ENCODE peak calls at places on chromosomes 12 and 14, in five cellular contexts. R, K, T, N and O are unnamed samples.

GRCh38 chr14:63088865-63089264 is 43.6 kb upstream of the KCNH5 start:
- DNase-seq in K (no peak), R (no peak), T (no peak), N (peak), O (no peak)

GRCh38 chr14:70713096-70713875 is 71.6 kb downstream of the TTC9 start:
- DNase-seq in K (no peak), N (no peak), T (no peak), R (no peak), O (no peak)

GRCh38 chr12:93297032-93297431 is 80.7 kb upstream of the NUDT4 start:
- DNase-seq in K (no peak), T (no peak), N (no peak), R (no peak), O (no peak)

GRCh38 chr14:30138517-30138916 is 210.9 kb upstream of the PRKD1 start:
- DNase-seq in K (no peak), N (peak), R (no peak), T (no peak), O (no peak)

GRCh38 chr12:107317751-107318553 is 224.6 kb upstream of the CRY1 start:
- DNase-seq in T (peak), R (peak), K (peak), N (peak), O (peak)

GRCh38 chr12:67692966-67693365 is 44.4 kb downstream of the DYRK2 start:
- DNase-seq in N (no peak), T (no peak), K (no peak), R (no peak), O (no peak)

GRCh38 chr14:94679941-94680340 is 67.8 kb downstream of the SERPINA3 start:
- DNase-seq in T (no peak), K (no peak), N (no peak), R (no peak), O (no peak)

GRCh38 chr14:94974893-94975292 is 182.4 kb downstream of the DICER1 start:
- DNase-seq in N (no peak), R (no peak), T (no peak), K (no peak), O (no peak)

GRCh38 chr12:108757842-108758241 is 26.5 kb upstream of the CORO1C start:
- DNase-seq in T (no peak), K (no peak), N (peak), R (no peak), O (no peak)

GRCh38 chr14:26863736-26864135 is 265.9 kb upstream of the NOVA1 start:
- DNase-seq in N (no peak), T (peak), K (no peak), R (no peak), O (no peak)

GRCh38 chr12:93183940-93184663 is 193.6 kb upstream of the NUDT4 start:
- DNase-seq in N (no peak), T (peak), K (no peak), R (no peak), O (no peak)

GRCh38 chr14:75726326-75726725 is 65.3 kb downstream of the TTLL5 start:
- DNase-seq in N (no peak), K (no peak), T (no peak), R (no peak), O (no peak)

GRCh38 chr12:1226951-1227350 is 235.9 kb downstream of the ERC1 start:
- DNase-seq in K (no peak), R (no peak), N (no peak), T (no peak), O (no peak)